ENCODE peak calls at places on chromosome 13, in six cellular contexts. F, U, Y, I, A and E are unnamed samples.
A peak's percentile ranks its signal among the peaks of the same experiment; 100 is the strongest.

GRCh38 chr13:79782541-79783216 is 301.7 kb downstream of the NDFIP2 start:
- DNase-seq in F (peak; percentile 54), U (peak; percentile 42), Y (no peak), I (no peak), A (peak; percentile 86), E (no peak)

GRCh38 chr13:97385854-97386253 is 48.1 kb upstream of the RAP2A start:
- DNase-seq in F (no peak), U (no peak), Y (no peak), I (no peak), A (no peak), E (no peak)

GRCh38 chr13:30119476-30119875 is 187.9 kb downstream of the KATNAL1 start:
- DNase-seq in F (no peak), U (no peak), Y (no peak), I (no peak), A (no peak), E (no peak)

GRCh38 chr13:94764576-94765321 is 52.4 kb upstream of the SOX21 start:
- DNase-seq in F (no peak), U (no peak), Y (no peak), I (no peak), A (no peak), E (no peak)

GRCh38 chr13:33723772-33724435 is 94.0 kb upstream of the RFC3 start:
- DNase-seq in F (peak; percentile 84), U (peak; percentile 42), Y (peak; percentile 26), I (peak; percentile 52), A (peak; percentile 84), E (peak; percentile 89)

GRCh38 chr13:19910336-19911072 is 47.1 kb upstream of the ZMYM5 start:
- DNase-seq in F (no peak), U (no peak), Y (no peak), I (no peak), A (peak; percentile 40), E (no peak)

GRCh38 chr13:95474992-95475391 is 77.5 kb upstream of the CLDN10 start:
- DNase-seq in F (no peak), U (no peak), Y (no peak), I (no peak), A (no peak), E (no peak)

GRCh38 chr13:110651271-110651670 is 35.9 kb downstream of the NAXD start:
- DNase-seq in F (no peak), U (no peak), Y (no peak), I (no peak), A (no peak), E (no peak)

GRCh38 chr13:68810660-68811059 is 1297.0 kb upstream of the ATXN8OS start:
- DNase-seq in F (no peak), U (no peak), Y (no peak), I (no peak), A (no peak), E (no peak)

GRCh38 chr13:30464496-30465351 is 1.0 kb downstream of the HMGB1 start:
- DNase-seq in F (peak; percentile 74), U (peak; percentile 66), Y (peak; percentile 61), I (peak; percentile 74), A (peak; percentile 60), E (no peak)

GRCh38 chr13:42041684-42042035 is 6.8 kb upstream of the DGKH start:
- DNase-seq in F (peak; percentile 70), U (peak; percentile 37), Y (no peak), I (no peak), A (peak; percentile 70), E (no peak)

GRCh38 chr13:31350560-31350959 is 150.8 kb downstream of the B3GLCT start:
- DNase-seq in F (no peak), U (no peak), Y (no peak), I (no peak), A (no peak), E (no peak)